ENCODE peak calls at places on chromosome X, in six cellular contexts. N is C1 segment of cervical spinal cord, P is H7, O is NCI-H774, B is DMS79, S is nucleus accumbens. G is an unnamed sample.
A peak's percentile ranks its signal among the peaks of the same experiment; 100 is the strongest.

GRCh38 chrX:42536286-42536685 is 241.7 kb downstream of the PPP1R2C start:
- DNase-seq in O (no peak), B (no peak), S (no peak), P (no peak), N (no peak), G (no peak)

GRCh38 chrX:15384304-15384703 is at the start of gene VEGFD:
- DNase-seq in N (no peak), B (no peak), S (no peak), P (no peak), O (no peak), G (no peak)

GRCh38 chrX:134718329-134719317 is 60.4 kb upstream of the PLAC1 start:
- DNase-seq in B (no peak), N (no peak), S (no peak), O (no peak), P (no peak), G (no peak)

GRCh38 chrX:108264376-108264775 is 172.8 kb downstream of the ATG4A start:
- DNase-seq in S (no peak), O (no peak), N (no peak), P (no peak), B (no peak), G (no peak)

GRCh38 chrX:149916745-149917392 is 12.5 kb upstream of the HSFX4 start:
- DNase-seq in O (no peak), P (no peak), N (no peak), B (no peak), S (no peak), G (no peak)

GRCh38 chrX:105816517-105816916 is 5.8 kb upstream of the NRK start:
- DNase-seq in P (no peak), O (no peak), N (no peak), S (no peak), B (no peak), G (no peak)

GRCh38 chrX:2664497-2664896 is 26.6 kb upstream of the CD99 start:
- DNase-seq in S (no peak), O (no peak), N (no peak), P (no peak), B (no peak), G (no peak)

GRCh38 chrX:70826715-70827114 is 81.8 kb downstream of the TEX11 start:
- DNase-seq in O (no peak), P (no peak), B (peak; percentile 42), S (no peak), N (no peak), G (no peak)

GRCh38 chrX:30735839-30736238 is 82.6 kb downstream of the GK start:
- DNase-seq in P (peak; percentile 64), S (peak; percentile 11), N (no peak), O (no peak), B (no peak), G (no peak)

GRCh38 chrX:39859991-39860861 is 237.5 kb downstream of the BCOR start:
- DNase-seq in B (no peak), P (peak; percentile 79), O (peak; percentile 9), S (no peak), N (no peak), G (peak; percentile 55)

GRCh38 chrX:47172971-47173792 is 20.4 kb upstream of the UBA1 start:
- DNase-seq in S (no peak), N (no peak), P (peak; percentile 24), O (no peak), B (no peak), G (no peak)

GRCh38 chrX:80792205-80792604 is 17.5 kb downstream of the BRWD3 start:
- DNase-seq in S (no peak), P (no peak), N (no peak), O (no peak), B (no peak), G (no peak)

GRCh38 chrX:153765138-153766079 is 1.4 kb downstream of the PLXNB3 start:
- DNase-seq in S (peak; percentile 79), P (peak; percentile 68), N (peak; percentile 39), B (no peak), O (no peak), G (no peak)

GRCh38 chrX:132908891-132909290 is 49.5 kb downstream of the HS6ST2 start:
- DNase-seq in B (no peak), P (peak; percentile 41), N (no peak), O (no peak), S (no peak), G (no peak)

GRCh38 chrX:134761788-134762187 is 103.5 kb upstream of the PLAC1 start:
- DNase-seq in N (no peak), O (no peak), S (no peak), B (no peak), P (no peak), G (no peak)

GRCh38 chrX:150842198-150842553 is 56.3 kb downstream of the CD99L2 start:
- DNase-seq in B (peak; percentile 67), O (peak; percentile 38), S (no peak), N (no peak), P (no peak), G (peak; percentile 95)

GRCh38 chrX:47097018-47097417 is 18.8 kb downstream of the RGN start:
- DNase-seq in P (no peak), O (no peak), N (no peak), B (no peak), S (no peak), G (no peak)

GRCh38 chrX:43860646-43861370 is 21.4 kb downstream of the MAOB start:
- DNase-seq in S (no peak), O (peak; percentile 74), B (no peak), N (no peak), P (no peak), G (peak; percentile 83)

GRCh38 chrX:53239474-53239873 is 14.5 kb upstream of the KDM5C start:
- DNase-seq in P (peak; percentile 79), N (no peak), O (no peak), S (no peak), B (no peak), G (no peak)

GRCh38 chrX:78024349-78025108 is 55.1 kb upstream of the PGAM4 start:
- DNase-seq in P (peak; percentile 65), O (peak; percentile 2), S (no peak), B (no peak), N (no peak), G (peak; percentile 13)

GRCh38 chrX:154402622-154403127 is 4.5 kb downstream of the RPL10 start:
- DNase-seq in O (no peak), P (no peak), B (no peak), S (no peak), N (no peak), G (no peak)